ENCODE peak calls at places on chromosomes 2 and 18, in eight cellular contexts. E is cardiac muscle cell; Z is neural progenitor cell; I is osteoblast; X is kidney epithelial cell; J is CD8-positive, alpha-beta memory T cell; P is SK-N-SH; L is heart right ventricle. O is an unnamed sample.

GRCh38 chr2:137173514-137173913 is 408.2 kb downstream of the THSD7B start:
- DNase-seq in X (peak; percentile 19), Z (no peak), P (no peak), E (peak; percentile 82), I (no peak), L (no peak), J (no peak), O (peak; percentile 70)

GRCh38 chr2:67628892-67629291 is 231.8 kb downstream of the ETAA1 start:
- DNase-seq in X (no peak), L (no peak), E (no peak), Z (no peak), J (no peak), I (no peak), P (no peak), O (no peak)

GRCh38 chr2:132439703-132440398 is 23.2 kb downstream of the GPR39 start:
- DNase-seq in Z (peak; percentile 19), P (no peak), E (no peak), L (no peak), X (no peak), I (peak; percentile 14), J (no peak), O (no peak)

GRCh38 chr2:55168221-55169154 is 63.6 kb downstream of the CLHC1 start:
- DNase-seq in X (no peak), J (peak; percentile 31), P (peak; percentile 52), L (no peak), Z (peak; percentile 51), E (peak; percentile 85), I (peak; percentile 54), O (no peak)

GRCh38 chr2:198045227-198045626 is 240.8 kb downstream of the PLCL1 start:
- DNase-seq in X (no peak), I (no peak), J (no peak), E (no peak), P (no peak), L (no peak), Z (no peak), O (no peak)

GRCh38 chr2:72916743-72917137 is 579 bp upstream of the EMX1 start:
- DNase-seq in X (no peak), J (no peak), E (no peak), P (peak; percentile 46), L (no peak), I (peak; percentile 89), Z (peak; percentile 56), O (no peak)

GRCh38 chr2:197915548-197916265 is 111.3 kb downstream of the PLCL1 start:
- DNase-seq in J (no peak), P (no peak), L (no peak), E (peak; percentile 95), I (no peak), X (no peak), Z (no peak), O (peak; percentile 64)

GRCh38 chr2:219245899-219246230 is 586 bp downstream of the STK16 start:
- DNase-seq in P (no peak), Z (no peak), X (no peak), E (no peak), L (no peak), J (no peak), I (peak; percentile 73), O (no peak)

GRCh38 chr2:159963700-159964099 is 98.7 kb downstream of the PLA2R1 start:
- DNase-seq in Z (no peak), I (no peak), J (no peak), L (no peak), P (no peak), E (no peak), X (no peak), O (no peak)

GRCh38 chr2:173159794-173160463 is 84.3 kb downstream of the MAP3K20 start:
- DNase-seq in L (peak; percentile 65), I (peak; percentile 80), X (peak; percentile 96), Z (peak; percentile 27), E (peak; percentile 99), J (no peak), P (no peak), O (peak; percentile 98)

GRCh38 chr2:58594175-58594574 is 353.1 kb upstream of the FANCL start:
- DNase-seq in I (no peak), X (no peak), P (peak; percentile 34), Z (peak; percentile 6), E (no peak), L (no peak), J (no peak), O (no peak)

DNA sequence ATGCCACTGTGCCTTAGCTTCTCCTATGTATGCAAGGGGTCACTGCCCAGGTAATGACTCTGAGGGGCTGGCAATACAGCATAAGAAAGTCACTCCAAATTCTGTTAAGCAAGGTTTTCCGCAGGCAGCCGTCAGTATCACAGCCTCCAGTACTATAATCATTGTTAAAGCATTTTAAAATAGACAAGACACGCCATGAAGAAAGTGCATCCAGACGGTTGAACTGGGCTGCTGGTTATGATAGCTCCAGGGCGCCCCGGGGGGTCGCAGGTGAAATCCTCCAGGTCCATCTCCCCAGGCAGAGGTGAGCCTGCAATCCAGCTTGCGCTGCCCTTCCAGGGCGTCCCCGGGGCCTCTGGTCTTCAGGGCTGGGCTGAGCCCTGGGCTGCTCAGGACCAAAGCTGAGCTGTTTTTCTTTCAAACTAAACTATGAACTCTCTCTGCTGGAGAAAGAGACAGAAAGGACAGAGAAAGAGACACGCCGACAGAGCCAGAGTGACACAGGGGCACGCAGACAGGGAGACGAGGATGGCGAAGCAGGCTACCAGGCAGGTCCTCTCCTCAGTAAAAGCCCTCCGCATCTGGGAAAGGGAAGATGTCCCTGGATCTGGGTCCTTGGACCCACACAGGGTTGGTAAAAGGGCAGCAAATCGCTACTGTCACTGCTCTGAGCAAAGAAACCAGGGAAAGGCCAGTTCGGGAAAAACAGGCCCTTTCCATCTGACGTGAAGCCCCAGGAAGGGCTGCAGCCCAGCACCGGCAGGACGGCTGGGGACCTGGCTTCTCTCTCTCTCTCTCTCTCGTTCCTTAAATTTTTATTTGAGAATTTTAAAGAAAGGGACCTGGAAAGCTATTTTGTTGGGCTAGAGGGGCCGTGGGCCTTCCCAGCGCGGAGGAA is 2.1 kb upstream of the TWIST2 start:
- DNase-seq in L (no peak), P (no peak), Z (no peak), E (no peak), J (no peak), X (no peak), I (no peak), O (no peak)
- H3K4me3 ChIP-seq in L (peak overlapping the region; percentile 65), P (no peak overlapping the region), Z (peak overlapping the region; percentile 56), E (no peak overlapping the region), J (no peak overlapping the region), X (no peak overlapping the region), I (no peak overlapping the region), O (peak overlapping the region; percentile 83)

GRCh38 chr2:177633111-177633510 is 240.5 kb downstream of the AGPS start:
- DNase-seq in L (no peak), E (no peak), Z (no peak), J (no peak), I (no peak), P (no peak), X (no peak), O (no peak)

GRCh38 chr2:177635696-177636095 is 243.1 kb downstream of the AGPS start:
- DNase-seq in L (no peak), P (no peak), X (no peak), Z (no peak), I (no peak), E (no peak), J (no peak), O (no peak)

GRCh38 chr2:177636672-177637071 is 244.1 kb downstream of the AGPS start:
- DNase-seq in I (no peak), X (no peak), J (no peak), P (no peak), L (no peak), Z (no peak), E (no peak), O (no peak)

GRCh38 chr2:177631702-177632101 is 239.1 kb downstream of the AGPS start:
- DNase-seq in Z (no peak), E (no peak), J (no peak), L (no peak), I (no peak), P (no peak), X (no peak), O (no peak)

DNA sequence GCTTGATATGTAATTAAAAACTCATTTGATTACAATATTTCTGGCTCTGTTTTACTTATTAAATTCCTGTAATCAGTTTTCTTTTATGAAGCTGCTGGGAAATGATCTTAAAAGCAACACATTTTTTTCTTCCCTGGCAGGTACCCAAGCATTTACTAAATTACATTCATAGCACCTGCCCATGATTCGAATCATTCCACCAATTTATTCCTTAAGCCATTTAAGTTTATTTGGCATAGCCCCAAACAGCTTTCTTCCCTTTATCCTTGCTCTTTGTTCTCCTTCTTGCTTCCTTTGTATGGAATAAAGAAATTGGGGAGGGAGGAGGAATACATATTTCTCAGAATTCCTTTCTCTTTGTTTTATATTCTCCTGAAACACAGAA is 241.3 kb downstream of the AGPS start:
- DNase-seq in E (no peak), I (no peak), X (no peak), P (no peak), J (no peak), Z (no peak), L (no peak), O (no peak)
- H3K4me3 ChIP-seq in E (no peak overlapping the region), I (peak overlapping the region; percentile 42), X (no peak overlapping the region), P (no peak overlapping the region), J (no peak overlapping the region), Z (peak overlapping the region; percentile 10), L (peak overlapping the region; percentile 41), O (peak overlapping the region; percentile 20)

DNA sequence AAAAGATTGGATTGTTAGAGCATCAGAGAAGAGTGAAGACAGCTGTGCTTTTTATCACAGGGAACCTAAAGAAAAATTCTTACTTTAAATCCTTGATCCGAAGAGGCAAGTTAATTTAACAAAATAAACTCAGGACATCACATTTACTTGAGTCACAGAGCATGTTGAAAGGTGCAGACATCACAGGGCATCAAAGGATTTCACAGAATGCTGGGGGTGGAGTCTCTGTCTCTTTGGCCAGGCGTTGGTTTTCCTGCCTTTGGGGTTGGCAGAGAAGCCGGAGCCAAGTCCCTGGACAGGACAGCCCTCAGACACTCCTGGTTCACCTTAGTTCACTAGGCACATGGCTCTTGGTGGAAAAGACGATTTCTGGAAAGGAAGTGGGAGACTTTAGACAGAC is 56.3 kb downstream of the SH3RF3 start:
- DNase-seq in L (no peak), X (no peak), P (peak; percentile 59), J (no peak), Z (no peak), I (no peak), E (no peak), O (no peak)
- H3K4me3 ChIP-seq in L (no peak overlapping the region), X (no peak overlapping the region), P (peak overlapping the region; percentile 5), J (no peak overlapping the region), Z (no peak overlapping the region), I (peak overlapping the region; percentile 33), E (no peak overlapping the region), O (no peak overlapping the region)

GRCh38 chr18:76697441-76697901 is 124.9 kb upstream of the ZNF236 start:
- DNase-seq in Z (peak; percentile 56), J (no peak), E (peak; percentile 54), I (no peak), X (no peak), P (no peak), L (no peak), O (no peak)
- H3K4me3 ChIP-seq in Z (no peak overlapping the region), J (no peak overlapping the region), E (no peak overlapping the region), I (peak overlapping the region; percentile 58), X (no peak overlapping the region), P (no peak overlapping the region), L (peak overlapping the region; percentile 27), O (peak overlapping the region; percentile 31)

GRCh38 chr2:17879913-17880274 is 1.4 kb downstream of the KCNS3 start:
- DNase-seq in X (no peak), E (no peak), L (no peak), I (no peak), Z (no peak), P (no peak), J (no peak), O (no peak)
- H3K4me3 ChIP-seq in X (peak overlapping the region; percentile 80), E (peak overlapping the region; percentile 87), L (peak overlapping the region; percentile 79), I (no peak overlapping the region), Z (peak overlapping the region; percentile 92), P (no peak overlapping the region), J (no peak overlapping the region), O (no peak overlapping the region)